ENCODE peak calls at places on chromosomes 11 and 22, in six cellular contexts. W is CD8-positive, alpha-beta memory T cell; U is BE2C; G is testis; B is foreskin fibroblast; V is fibroblast of pulmonary artery. F is an unnamed sample.

GRCh38 chr11:106480581-106481185 is 403.2 kb downstream of the AASDHPPT start:
- DNase-seq in U (no peak), W (no peak), V (peak; percentile 52), G (no peak), B (no peak), F (no peak)

GRCh38 chr11:76807206-76807875 is 24.2 kb downstream of the TSKU start:
- DNase-seq in B (peak; percentile 77), W (no peak), G (peak; percentile 95), V (peak; percentile 85), U (peak; percentile 94), F (peak; percentile 84)

GRCh38 chr11:86518211-86518610 is 143.5 kb downstream of the CCDC81 start:
- DNase-seq in U (no peak), B (no peak), V (no peak), G (no peak), W (no peak), F (no peak)

GRCh38 chr11:66080055-66080817 is 10.2 kb downstream of the PACS1 start:
- DNase-seq in W (peak; percentile 43), B (peak; percentile 73), U (peak; percentile 54), V (peak; percentile 76), G (no peak), F (no peak)

GRCh38 chr11:14320020-14320419 is 39.0 kb downstream of the RRAS2 start:
- DNase-seq in V (no peak), U (no peak), G (no peak), B (peak; percentile 16), W (peak; percentile 71), F (no peak)

GRCh38 chr11:74524978-74525377 is 31.5 kb upstream of the LIPT2 start:
- DNase-seq in V (no peak), G (no peak), B (no peak), U (no peak), W (no peak), F (no peak)

GRCh38 chr11:124970925-124971324 is 16.9 kb downstream of the CCDC15 start:
- DNase-seq in V (peak; percentile 62), U (no peak), W (no peak), B (peak; percentile 42), G (no peak), F (peak; percentile 58)

GRCh38 chr11:112756166-112756565 is 205.1 kb upstream of the NCAM1 start:
- DNase-seq in G (no peak), W (no peak), U (no peak), B (no peak), V (no peak), F (no peak)

GRCh38 chr22:18060646-18061620 is 16.9 kb upstream of the PEX26 start:
- DNase-seq in U (no peak), B (no peak), G (no peak), W (no peak), V (peak; percentile 38), F (no peak)

GRCh38 chr11:104663190-104664140 is 234.8 kb downstream of the CASP12 start:
- DNase-seq in G (no peak), U (no peak), B (peak; percentile 33), V (no peak), W (no peak), F (no peak)

GRCh38 chr11:133793271-133793848 is 52.0 kb downstream of the SPATA19 start:
- DNase-seq in V (no peak), W (no peak), U (no peak), B (no peak), G (no peak), F (no peak)

GRCh38 chr11:94933225-94934130 is 39.9 kb downstream of the CWC15 start:
- DNase-seq in W (no peak), G (no peak), V (peak; percentile 87), U (no peak), B (peak; percentile 94), F (no peak)

GRCh38 chr11:72012897-72013721 is 14.4 kb downstream of the IL18BP start:
- DNase-seq in G (peak; percentile 84), V (peak; percentile 65), U (no peak), W (no peak), B (no peak), F (peak; percentile 45)

GRCh38 chr11:61711493-61711892 is 31.3 kb downstream of the DAGLA start:
- DNase-seq in U (peak; percentile 21), V (no peak), B (no peak), G (no peak), W (no peak), F (no peak)

GRCh38 chr11:108628812-108629211 is 35.2 kb upstream of the EXPH5 start:
- DNase-seq in V (no peak), U (no peak), W (no peak), B (no peak), G (no peak), F (no peak)

GRCh38 chr11:108629274-108629673 is 35.6 kb upstream of the DDX10 start:
- DNase-seq in B (no peak), W (no peak), V (no peak), U (no peak), G (no peak), F (no peak)

GRCh38 chr11:108635106-108635505 is 29.8 kb upstream of the DDX10 start:
- DNase-seq in G (no peak), W (no peak), U (no peak), V (no peak), B (no peak), F (no peak)

GRCh38 chr11:108628326-108628725 is 34.8 kb upstream of the EXPH5 start:
- DNase-seq in G (no peak), U (no peak), B (no peak), V (no peak), W (no peak), F (no peak)

DNA sequence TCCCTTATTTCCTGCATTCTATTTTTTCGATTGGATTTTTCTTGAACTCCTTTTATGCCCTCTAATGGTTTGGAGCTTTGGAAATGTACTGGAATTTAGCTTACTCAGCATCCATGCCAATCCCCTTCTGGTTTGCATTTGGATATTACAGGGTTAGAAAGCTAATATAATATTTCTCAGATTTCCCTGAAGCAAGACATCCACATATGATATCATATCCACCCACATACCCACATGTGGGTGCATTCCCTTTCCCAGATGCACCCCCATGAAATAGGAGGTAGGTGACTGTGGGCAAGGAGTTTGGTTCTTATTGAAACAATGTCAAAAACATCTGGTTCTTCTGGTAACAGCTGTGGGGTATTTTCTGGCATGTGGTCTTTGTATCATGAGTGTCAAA is 32.8 kb upstream of the DDX10 start:
- DNase-seq in W (no peak), G (no peak), V (no peak), U (no peak), B (no peak), F (peak; percentile 15)
- H3K4me3 ChIP-seq in W (no peak overlapping the region), G (no peak overlapping the region), V (no peak overlapping the region), U (no peak overlapping the region), B (no peak overlapping the region), F (no peak overlapping the region)

GRCh38 chr22:36317658-36318271 is 64.8 kb downstream of the APOL1 start:
- DNase-seq in G (no peak), V (no peak), U (no peak), B (no peak), W (no peak), F (no peak)

GRCh38 chr22:36321797-36322601 is 65.8 kb downstream of the MYH9 start:
- DNase-seq in U (no peak), V (no peak), B (no peak), G (no peak), W (no peak), F (no peak)

GRCh38 chr22:36318442-36318841 is 65.5 kb downstream of the APOL1 start:
- DNase-seq in U (no peak), G (no peak), W (no peak), V (no peak), B (no peak), F (no peak)

GRCh38 chr22:36320553-36320952 is 67.2 kb downstream of the MYH9 start:
- DNase-seq in W (no peak), B (no peak), G (no peak), V (no peak), U (no peak), F (no peak)

DNA sequence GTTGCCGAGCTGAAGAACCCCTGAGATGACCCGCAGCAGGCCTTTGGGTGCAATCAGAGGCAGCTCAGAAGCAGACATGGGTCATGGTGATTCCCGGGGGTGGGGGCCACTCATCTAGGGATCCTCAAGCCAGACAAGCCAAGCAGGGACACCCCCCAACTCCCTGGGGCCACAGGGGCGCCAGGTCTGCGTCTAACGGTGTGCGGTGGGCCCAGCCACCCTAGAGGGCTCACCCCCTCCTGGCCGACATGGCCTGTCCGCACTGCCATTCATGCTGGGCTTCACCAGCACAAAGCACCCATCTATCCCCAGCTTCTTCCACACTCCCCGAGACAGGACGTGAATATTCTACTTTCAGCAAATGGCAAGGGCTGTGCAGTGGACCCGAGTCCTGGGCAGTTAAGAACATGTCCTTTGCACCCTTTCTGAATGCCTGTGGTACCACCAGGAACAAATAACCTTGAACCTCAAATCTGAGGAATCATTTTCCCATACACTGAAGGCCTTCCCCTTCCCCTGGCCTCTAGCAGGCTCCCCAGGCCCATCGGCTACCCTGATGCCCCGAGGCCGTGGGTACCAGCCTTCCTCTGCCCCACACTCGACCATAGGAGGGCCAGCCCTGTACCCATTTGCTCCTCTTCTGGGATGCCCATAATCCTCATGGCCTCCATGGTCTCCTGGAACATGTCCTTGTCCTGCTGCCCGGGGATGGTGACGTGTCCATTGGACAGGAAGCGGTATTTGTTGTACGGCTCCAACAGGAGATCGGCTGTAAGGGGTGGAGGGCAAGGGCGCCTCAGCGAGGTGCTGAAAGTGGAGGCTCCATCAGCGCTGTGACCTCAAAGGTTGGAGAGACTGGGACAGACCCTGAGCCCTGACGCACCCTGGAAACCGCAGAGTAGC is 66.9 kb downstream of the APOL1 start:
- DNase-seq in W (no peak), V (no peak), B (no peak), G (no peak), U (no peak), F (no peak)
- H3K4me3 ChIP-seq in W (no peak overlapping the region), V (no peak overlapping the region), B (no peak overlapping the region), G (no peak overlapping the region), U (no peak overlapping the region), F (no peak overlapping the region)

DNA sequence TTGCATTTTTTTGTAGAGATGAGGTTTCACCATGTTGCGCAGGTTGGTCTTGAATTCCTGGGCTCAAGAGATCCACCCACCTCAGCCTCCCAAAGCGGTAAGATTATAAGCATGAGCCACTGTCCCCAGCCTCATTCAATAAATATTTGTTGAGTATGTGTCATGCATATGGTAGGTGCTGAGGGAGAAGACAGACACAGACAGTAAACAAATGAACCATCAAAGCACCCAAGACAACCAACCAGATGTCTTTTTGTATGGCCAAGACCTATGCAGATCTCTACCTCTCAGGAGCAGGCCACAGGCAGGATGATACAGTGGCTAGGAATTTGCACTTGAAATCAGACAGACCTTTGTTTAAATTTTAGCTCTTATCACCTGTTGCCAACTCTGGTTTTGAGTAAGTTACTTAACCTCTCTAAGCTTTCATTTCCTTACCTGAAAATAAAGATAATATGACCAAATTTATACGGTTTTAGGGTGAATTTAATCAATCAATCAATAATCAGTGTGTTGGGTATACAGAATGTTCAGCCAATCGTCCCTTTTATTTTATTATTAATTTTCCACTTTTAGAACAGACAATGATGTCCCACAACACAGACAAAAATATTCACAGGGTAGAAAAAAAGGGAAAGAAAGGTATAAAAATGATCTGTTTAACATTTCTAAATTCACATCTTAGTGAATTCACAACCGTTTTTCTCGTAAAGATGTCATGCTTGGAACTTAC is 128.2 kb downstream of the SGSM3 start:
- DNase-seq in B (peak; percentile 83), G (no peak), V (peak; percentile 81), U (no peak), W (no peak), F (peak; percentile 27)
- H3K4me3 ChIP-seq in B (no peak overlapping the region), G (no peak overlapping the region), V (no peak overlapping the region), U (no peak overlapping the region), W (no peak overlapping the region), F (no peak overlapping the region)

GRCh38 chr11:1888347-1888753 is 3.3 kb downstream of the PRR33 start:
- DNase-seq in W (no peak), U (no peak), G (no peak), V (no peak), B (no peak), F (peak; percentile 43)
- H3K4me3 ChIP-seq in W (no peak overlapping the region), U (no peak overlapping the region), G (no peak overlapping the region), V (no peak overlapping the region), B (no peak overlapping the region), F (no peak overlapping the region)